ENCODE peak calls at places on chromosomes 11 and 22, in nine cellular contexts. E is GM23338, M is spleen, I is HCT116, R is prostate gland, N is vagina, O is breast epithelium, H is transverse colon, K is H1. L is an unnamed sample.

GRCh38 chr11:82267186-82267585 is 466.5 kb downstream of the FAM181B start:
- DNase-seq in M (no peak), E (no peak), R (no peak), K (no peak), H (no peak), O (no peak), I (no peak), N (no peak), L (no peak)

GRCh38 chr22:47750086-47750485 is 987.6 kb downstream of the TBC1D22A start:
- DNase-seq in O (no peak), E (no peak), H (no peak), R (no peak), M (no peak), I (no peak), N (no peak), K (no peak), L (no peak)

GRCh38 chr11:2421226-2421994 is 20.9 kb downstream of the TSSC4 start:
- DNase-seq in N (no peak), R (no peak), K (no peak), M (no peak), I (no peak), O (no peak), E (no peak), H (no peak), L (no peak)

GRCh38 chr11:68810164-68810563 is 31.6 kb downstream of the CPT1A start:
- DNase-seq in K (no peak), M (no peak), N (no peak), H (peak; percentile 65), E (no peak), O (no peak), R (peak; percentile 76), I (no peak), L (no peak)

GRCh38 chr11:69144316-69144715 is 11.4 kb upstream of the SMIM38 start:
- DNase-seq in O (no peak), N (no peak), K (no peak), H (no peak), R (no peak), E (no peak), M (no peak), I (no peak), L (no peak)

GRCh38 chr11:97461934-97462333 is 1072.1 kb downstream of the JRKL start:
- DNase-seq in I (no peak), K (no peak), R (no peak), H (no peak), M (no peak), O (no peak), E (no peak), N (no peak), L (no peak)

GRCh38 chr22:26783886-26784285 is 126.5 kb downstream of the MIAT start:
- DNase-seq in H (no peak), K (no peak), O (no peak), R (no peak), M (no peak), I (no peak), E (peak; percentile 54), N (no peak), L (no peak)

GRCh38 chr11:43925932-43926505 is 16.4 kb upstream of the C11orf96 start:
- DNase-seq in N (no peak), H (no peak), I (no peak), K (no peak), M (no peak), R (no peak), O (no peak), E (no peak), L (no peak)

GRCh38 chr11:36427079-36427478 is 83.0 kb downstream of the TRAF6 start:
- DNase-seq in N (no peak), K (no peak), O (no peak), E (no peak), I (no peak), M (no peak), R (no peak), H (no peak), L (peak; percentile 35)

GRCh38 chr11:27064086-27064485 is 23.5 kb downstream of the BBOX1 start:
- DNase-seq in H (no peak), I (no peak), K (no peak), E (no peak), O (no peak), R (no peak), N (no peak), M (no peak), L (no peak)

GRCh38 chr11:79512706-79513469 is 72.1 kb upstream of the TENM4 start:
- DNase-seq in R (no peak), K (no peak), E (no peak), M (no peak), I (no peak), H (no peak), O (no peak), N (no peak), L (no peak)

GRCh38 chr11:32213223-32213622 is 122.3 kb downstream of the RCN1 start:
- DNase-seq in O (no peak), N (no peak), H (no peak), E (no peak), R (no peak), M (no peak), I (no peak), K (no peak), L (no peak)

DNA sequence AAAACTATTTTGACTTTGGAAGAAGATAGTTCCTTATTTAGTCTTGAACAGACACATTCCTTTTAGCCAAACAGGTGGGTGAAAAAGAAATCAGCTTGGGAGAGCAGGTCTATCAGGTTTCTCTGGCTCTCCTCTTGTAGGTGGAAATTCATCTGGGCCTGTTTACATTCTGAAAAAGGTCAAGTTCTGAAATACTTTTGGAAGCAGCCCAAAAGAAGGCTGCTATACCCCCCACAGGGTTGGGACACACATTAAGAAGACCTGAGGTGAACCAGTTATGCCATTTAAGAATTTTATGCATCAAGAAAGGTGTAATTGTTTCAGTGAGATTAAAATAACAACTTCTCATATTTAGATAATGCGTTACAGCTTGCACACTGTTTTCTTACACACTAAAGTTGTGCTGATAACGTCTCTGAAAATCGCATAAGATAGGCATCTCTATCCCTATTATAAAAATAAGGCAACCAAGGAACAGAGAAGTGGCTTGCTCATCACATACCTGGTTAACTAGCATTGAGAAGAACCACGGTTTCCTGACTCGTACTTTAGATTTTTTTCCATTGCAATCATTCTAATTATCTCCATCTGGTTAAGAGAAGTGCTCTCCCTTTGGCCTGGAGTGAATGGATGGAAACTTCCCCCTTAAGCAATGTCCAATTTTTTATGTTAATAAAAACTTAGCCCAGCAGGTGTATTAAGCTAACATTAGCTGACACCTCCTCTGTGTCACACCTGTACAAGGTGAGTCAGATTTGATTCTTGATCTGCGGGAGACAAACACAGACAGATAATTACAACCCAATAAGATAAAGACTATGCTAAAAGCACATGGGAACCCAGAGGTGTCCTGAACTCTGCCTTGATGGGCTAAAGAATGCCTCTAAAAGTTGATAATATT is 60.5 kb upstream of the UCP3 start:
- DNase-seq in E (no peak), O (no peak), N (no peak), R (peak; percentile 82), I (no peak), H (no peak), K (no peak), M (no peak), L (no peak)
- TF ChIP-seq POLR2AphosphoS5 in E (no peak), O (no peak), N (no peak), R (peak; percentile 81), I (no peak), H (no peak), K (no peak), M (no peak), L (no peak)

DNA sequence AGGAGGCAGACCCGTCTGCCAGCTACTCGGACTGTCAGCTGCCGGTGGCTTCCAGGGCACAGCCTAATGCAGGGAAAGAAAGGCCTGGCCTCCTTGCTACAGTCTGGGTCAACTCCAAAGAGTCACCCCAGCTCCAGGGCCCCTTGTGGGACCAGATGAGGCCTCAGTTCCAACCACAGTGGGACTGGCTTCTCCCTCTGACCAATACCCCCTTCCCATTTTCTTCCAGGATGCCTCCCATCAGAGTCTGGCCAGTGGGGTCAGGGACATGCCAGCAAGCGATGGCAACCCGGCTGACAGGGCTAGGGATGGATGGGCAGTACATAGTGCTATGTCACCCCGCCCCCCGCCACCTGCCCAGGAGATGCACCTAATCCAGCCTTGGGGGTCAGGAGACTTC is 36.6 kb downstream of the RPUSD4 start:
- DNase-seq in R (no peak), K (no peak), N (no peak), M (peak; percentile 56), H (no peak), E (no peak), O (no peak), I (no peak), L (no peak)
- H3K4me3 ChIP-seq in R (no peak overlapping the region), K (no peak overlapping the region), N (no peak overlapping the region), M (no peak overlapping the region), H (no peak overlapping the region), E (no peak overlapping the region), O (no peak overlapping the region), I (no peak overlapping the region), L (no peak overlapping the region)

DNA sequence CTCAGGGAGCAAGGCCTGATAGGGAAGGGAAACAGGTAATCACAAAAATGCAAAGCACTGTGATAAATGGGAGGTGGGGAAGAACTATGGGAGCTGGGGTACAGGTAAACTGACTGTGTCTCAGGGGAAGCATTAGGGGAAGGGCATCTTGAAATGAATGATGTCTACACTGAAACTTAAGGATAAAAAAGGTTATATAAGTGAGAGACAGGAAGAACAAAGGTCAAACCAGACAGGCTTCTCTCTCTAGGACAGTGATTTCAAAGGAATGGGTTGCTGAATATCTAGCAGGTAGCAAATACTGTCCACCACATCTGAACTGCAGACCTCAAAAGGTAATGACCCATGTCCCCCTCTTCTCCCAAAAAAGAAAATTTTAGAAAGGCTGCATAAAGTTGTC is 333.1 kb upstream of the SYN3 start:
- DNase-seq in O (no peak), H (no peak), I (no peak), R (no peak), N (no peak), M (no peak), K (no peak), E (no peak), L (no peak)
- TF ChIP-seq CTCF in O (no peak), H (no peak), I (no peak), R (no peak), N (no peak), M (no peak), K (no peak), E (no peak), L (no peak)

GRCh38 chr11:65419773-65420481 is 2.7 kb upstream of the NEAT1 start:
- DNase-seq in H (peak; percentile 94), K (peak; percentile 52), R (peak; percentile 98), M (peak; percentile 94), I (peak; percentile 77), E (peak; percentile 79), O (peak; percentile 94), N (peak; percentile 97), L (no peak)
- TF ChIP-seq POLR2AphosphoS5 in H (peak; percentile 94), K (peak; percentile 32), R (peak; percentile 100), M (peak; percentile 74), I (peak; percentile 66), E (no peak), O (peak; percentile 87), N (peak; percentile 82), L (peak; percentile 37)